ENCODE peak calls at places on chromosome 20, in eight cellular contexts. M, J, K, A, G, W, S and E are unnamed samples.

GRCh38 chr20:64133951-64134407 is 26.6 kb upstream of the NPBWR2 start:
- DNase-seq in W (no peak), K (no peak), G (no peak), J (peak), M (no peak), S (peak), A (peak), E (no peak)

GRCh38 chr20:45951474-45951873 is 17.0 kb downstream of the PCIF1 start:
- DNase-seq in W (no peak), A (no peak), M (no peak), K (no peak), S (peak), G (no peak), J (no peak), E (no peak)

GRCh38 chr20:48275325-48275724 is 490.0 kb upstream of the SULF2 start:
- DNase-seq in K (no peak), M (no peak), S (no peak), A (no peak), J (no peak), W (no peak), G (no peak), E (no peak)

GRCh38 chr20:51767867-51768758 is at the start of gene ATP9A:
- DNase-seq in K (peak), A (peak), J (peak), W (no peak), G (no peak), S (no peak), M (no peak), E (no peak)

GRCh38 chr20:44114755-44115044 is 72.3 kb downstream of the JPH2 start:
- DNase-seq in G (no peak), M (no peak), W (no peak), J (no peak), K (no peak), S (no peak), A (no peak), E (no peak)

GRCh38 chr20:44643596-44644383 is 7.7 kb downstream of the ADA start:
- DNase-seq in G (peak), W (peak), M (no peak), S (peak), K (peak), A (peak), J (no peak), E (no peak)

GRCh38 chr20:31869942-31870702 is at the start of the genes DUSP15 and TTLL9:
- DNase-seq in G (no peak), J (peak), W (no peak), K (no peak), S (no peak), A (no peak), M (no peak), E (no peak)

GRCh38 chr20:44618318-44618731 is 33.2 kb downstream of the ADA start:
- DNase-seq in J (no peak), M (no peak), G (no peak), K (no peak), A (peak), S (peak), W (no peak), E (no peak)

GRCh38 chr20:7714549-7714948 is 225.7 kb downstream of the HAO1 start:
- DNase-seq in J (no peak), K (no peak), S (no peak), W (peak), G (no peak), A (no peak), M (no peak), E (no peak)

GRCh38 chr20:43914697-43915208 is at the start of gene TOX2:
- DNase-seq in J (peak), G (no peak), S (no peak), W (peak), A (peak), K (no peak), M (no peak), E (no peak)

GRCh38 chr20:44958276-44958675 is 1.9 kb downstream of the TOMM34 start:
- DNase-seq in M (no peak), K (no peak), W (no peak), A (no peak), J (no peak), S (no peak), G (no peak), E (no peak)

GRCh38 chr20:43102394-43102793 is 87.3 kb downstream of the PTPRT start:
- DNase-seq in J (peak), A (no peak), G (no peak), S (peak), K (no peak), W (peak), M (no peak), E (peak)

GRCh38 chr20:45036044-45036755 is 64.7 kb downstream of the KCNS1 start:
- DNase-seq in G (peak), M (no peak), A (no peak), S (no peak), K (peak), W (peak), J (no peak), E (no peak)

GRCh38 chr20:45646898-45647297 is 15.8 kb upstream of the WFDC9 start:
- DNase-seq in S (no peak), A (no peak), W (no peak), M (no peak), J (no peak), G (no peak), K (no peak), E (no peak)

GRCh38 chr20:58718121-58718563 is 25.5 kb downstream of the NPEPL1 start:
- DNase-seq in G (no peak), W (no peak), J (peak), S (no peak), A (peak), M (no peak), K (no peak), E (no peak)

GRCh38 chr20:46458891-46459750 is 52.7 kb upstream of the ELMO2 start:
- DNase-seq in J (peak), A (no peak), G (no peak), W (no peak), S (no peak), K (no peak), M (peak), E (peak)

GRCh38 chr20:5843054-5843731 is 93.0 kb downstream of the SHLD1 start:
- DNase-seq in K (no peak), A (no peak), S (no peak), M (peak), J (no peak), W (no peak), G (no peak), E (no peak)

GRCh38 chr20:39269031-39269461 is 306.9 kb downstream of the DHX35 start:
- DNase-seq in A (peak), G (no peak), S (peak), J (peak), M (no peak), K (peak), W (peak), E (no peak)

GRCh38 chr20:23508896-23509579 is 18.1 kb downstream of the CST8 start:
- DNase-seq in S (no peak), M (no peak), W (no peak), A (no peak), G (no peak), K (no peak), J (no peak), E (no peak)

GRCh38 chr20:45311589-45312211 is 3.6 kb upstream of the MATN4 start:
- DNase-seq in W (peak), G (peak), M (no peak), K (peak), A (peak), S (peak), J (peak), E (no peak)

GRCh38 chr20:47008842-47009518 is 114.3 kb downstream of the EYA2 start:
- DNase-seq in J (no peak), A (no peak), W (peak), G (no peak), K (no peak), S (no peak), M (no peak), E (no peak)

GRCh38 chr20:57661201-57662027 is 41.2 kb upstream of the ZBP1 start:
- DNase-seq in M (no peak), G (no peak), K (no peak), J (peak), S (no peak), A (peak), W (no peak), E (no peak)

GRCh38 chr20:51529758-51530157 is 12.8 kb downstream of the NFATC2 start:
- DNase-seq in W (no peak), M (no peak), K (peak), S (peak), A (no peak), G (no peak), J (no peak), E (no peak)

GRCh38 chr20:20549267-20549612 is 163.2 kb downstream of the RALGAPA2 start:
- DNase-seq in S (no peak), A (no peak), J (no peak), G (no peak), K (no peak), W (no peak), M (no peak), E (no peak)

GRCh38 chr20:59333260-59333845 is 32.9 kb downstream of the EDN3 start:
- DNase-seq in K (no peak), M (no peak), J (no peak), G (no peak), A (no peak), S (no peak), W (no peak), E (no peak)

GRCh38 chr20:58054744-58055373 is 173.6 kb downstream of the ANKRD60 start:
- DNase-seq in K (no peak), G (peak), S (no peak), J (no peak), W (no peak), A (peak), M (no peak), E (no peak)

GRCh38 chr20:43691928-43692524 is 25.1 kb downstream of the MYBL2 start:
- DNase-seq in W (peak), A (no peak), M (no peak), S (peak), J (peak), G (peak), K (peak), E (no peak)

GRCh38 chr20:19867940-19868371 is 109.9 kb downstream of the RIN2 start:
- DNase-seq in S (no peak), K (no peak), G (no peak), J (no peak), A (no peak), M (no peak), W (no peak), E (no peak)

GRCh38 chr20:35226775-35227681 is 538 bp downstream of the MMP24 start:
- DNase-seq in A (no peak), K (peak), W (peak), S (peak), M (no peak), G (peak), J (peak), E (no peak)

GRCh38 chr20:7496394-7497111 is 443.7 kb downstream of the HAO1 start:
- DNase-seq in S (no peak), A (no peak), G (peak), K (no peak), M (no peak), J (no peak), W (no peak), E (no peak)

GRCh38 chr20:50272413-50273120 is 81.9 kb downstream of the CEBPB start:
- DNase-seq in M (no peak), W (no peak), A (peak), S (no peak), G (no peak), J (no peak), K (no peak), E (no peak)

GRCh38 chr20:50270569-50270968 is 79.9 kb downstream of the CEBPB start:
- DNase-seq in K (no peak), M (no peak), G (no peak), J (no peak), W (no peak), S (no peak), A (peak), E (no peak)

GRCh38 chr20:50271201-50271600 is 80.6 kb downstream of the CEBPB start:
- DNase-seq in J (no peak), G (no peak), S (no peak), M (no peak), K (no peak), W (no peak), A (no peak), E (no peak)

GRCh38 chr20:50270034-50270395 is 79.4 kb downstream of the CEBPB start:
- DNase-seq in W (no peak), K (no peak), M (no peak), S (no peak), G (no peak), J (no peak), A (no peak), E (no peak)

DNA sequence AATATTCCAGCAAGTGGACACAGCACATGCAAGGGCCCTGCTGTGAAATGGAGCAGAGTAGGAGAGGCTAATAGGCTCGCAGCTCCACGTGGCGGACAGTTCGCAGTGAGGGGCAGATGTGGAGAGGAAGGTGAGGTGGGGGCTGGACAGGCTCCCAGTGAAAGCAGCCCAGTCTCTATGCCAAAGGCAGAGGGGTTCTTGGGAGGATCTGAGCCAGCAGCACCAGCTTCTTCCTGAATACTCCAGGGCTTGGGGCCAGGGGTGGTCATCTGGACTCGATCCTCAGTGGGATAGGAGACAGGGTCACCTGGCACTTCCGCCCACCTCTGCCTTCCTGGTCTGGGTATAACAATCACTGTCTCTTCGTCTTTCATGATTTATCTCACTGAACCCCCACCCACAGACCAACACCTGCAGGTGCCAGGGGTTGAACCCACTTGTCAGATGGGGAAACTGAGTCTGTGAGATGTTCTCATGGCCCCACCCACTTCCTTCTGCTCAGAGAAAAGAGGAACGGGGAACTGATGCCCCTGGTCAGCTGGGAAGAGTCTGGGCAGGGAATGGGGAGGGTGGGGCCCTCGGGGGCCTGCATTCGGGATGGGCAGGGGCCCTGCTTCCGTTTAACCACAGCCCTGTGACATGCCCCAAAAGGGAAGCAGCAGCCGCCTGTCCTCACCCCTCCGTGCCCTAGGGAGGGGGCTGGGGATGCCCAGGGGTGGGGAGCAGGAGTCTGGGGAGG is 81.2 kb downstream of the CEBPB start:
- DNase-seq in G (no peak), J (no peak), M (no peak), W (no peak), K (no peak), A (peak), S (no peak), E (no peak)
- H3K27ac ChIP-seq in G (no peak), J (no peak), M (no peak), W (peak), K (no peak), A (no peak), S (no peak), E (no peak)

GRCh38 chr20:17679786-17680127 is 2.3 kb downstream of the RRBP1 start:
- DNase-seq in M (no peak), A (no peak), S (no peak), W (no peak), G (peak), K (no peak), J (no peak), E (no peak)
- H3K27ac ChIP-seq in M (no peak), A (peak), S (no peak), W (peak), G (no peak), K (peak), J (no peak), E (no peak)

GRCh38 chr20:11205769-11206362 is 532.1 kb upstream of the JAG1 start:
- DNase-seq in G (no peak), S (no peak), W (no peak), M (no peak), J (no peak), A (no peak), K (no peak), E (no peak)

GRCh38 chr20:11204926-11205768 is 531.3 kb upstream of the JAG1 start:
- DNase-seq in W (peak), M (peak), J (peak), S (peak), A (no peak), K (peak), G (peak), E (peak)

GRCh38 chr20:11212288-11212687 is 538.5 kb upstream of the JAG1 start:
- DNase-seq in K (no peak), S (no peak), W (no peak), G (no peak), A (no peak), J (no peak), M (no peak), E (no peak)

GRCh38 chr20:11210611-11211010 is 536.8 kb upstream of the JAG1 start:
- DNase-seq in S (no peak), K (no peak), M (no peak), G (no peak), W (no peak), A (no peak), J (no peak), E (no peak)

GRCh38 chr20:11207749-11208502 is 534.1 kb upstream of the JAG1 start:
- DNase-seq in S (no peak), K (peak), M (no peak), W (peak), A (no peak), J (no peak), G (no peak), E (no peak)
- H3K27ac ChIP-seq in S (no peak), K (no peak), M (no peak), W (peak), A (no peak), J (peak), G (no peak), E (no peak)

GRCh38 chr20:3734111-3734843 is 1.8 kb downstream of the HSPA12B start:
- DNase-seq in K (no peak), W (no peak), S (no peak), A (peak), M (no peak), G (no peak), J (no peak), E (no peak)
- H3K27ac ChIP-seq in K (no peak), W (no peak), S (no peak), A (peak), M (no peak), G (no peak), J (no peak), E (no peak)

GRCh38 chr20:41201760-41202159 is 64.4 kb downstream of the PLCG1 start:
- DNase-seq in K (no peak), W (no peak), A (no peak), G (no peak), J (no peak), M (no peak), S (no peak), E (no peak)
- H3K27ac ChIP-seq in K (no peak), W (no peak), A (peak), G (no peak), J (no peak), M (no peak), S (no peak), E (no peak)

DNA sequence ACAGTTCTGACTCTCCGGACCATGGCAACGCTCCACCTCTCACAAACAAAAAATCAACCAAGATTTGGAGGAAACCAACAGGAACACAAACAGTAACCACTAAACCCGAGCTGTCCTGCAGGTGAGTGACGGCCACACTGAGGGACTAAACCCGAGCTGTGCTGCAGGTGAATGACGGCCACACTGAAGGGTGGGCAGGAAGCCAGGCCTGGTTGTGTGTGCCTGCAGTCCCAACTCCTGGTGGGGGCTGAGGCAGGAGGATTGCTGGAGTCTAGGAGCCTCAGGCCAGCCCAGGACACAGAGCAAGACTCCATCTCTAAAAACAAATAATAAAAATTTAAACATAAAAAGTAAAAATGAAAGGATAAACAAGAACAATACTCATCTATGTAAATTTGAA is 80.6 kb downstream of the TAF4 start:
- DNase-seq in G (no peak), M (no peak), A (no peak), S (no peak), W (no peak), K (no peak), J (no peak), E (no peak)
- H3K27ac ChIP-seq in G (no peak), M (no peak), A (no peak), S (no peak), W (no peak), K (no peak), J (no peak), E (no peak)

DNA sequence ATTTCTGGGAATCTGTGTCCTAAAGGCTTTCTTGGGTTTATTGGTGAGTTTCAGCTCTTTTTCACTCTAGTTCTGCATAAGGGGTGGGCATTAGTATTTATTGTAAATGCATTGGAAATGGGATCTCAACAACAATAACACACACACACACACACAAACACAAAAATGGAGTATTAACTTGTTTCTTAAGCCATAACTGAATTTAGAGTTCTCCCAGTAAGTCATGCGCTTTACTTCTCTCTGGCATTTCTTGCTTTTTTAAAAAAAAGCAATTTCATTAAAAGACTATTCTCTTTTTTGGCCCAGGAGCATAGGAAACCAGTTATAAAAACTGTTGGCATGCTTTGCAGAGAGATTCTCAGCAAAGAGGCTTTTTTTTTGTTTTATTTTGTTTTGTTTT is 128.7 kb downstream of the BCAS1 start:
- DNase-seq in G (no peak), S (no peak), W (no peak), A (no peak), J (no peak), M (no peak), K (no peak), E (no peak)
- H3K27ac ChIP-seq in G (peak), S (peak), W (peak), A (peak), J (peak), M (peak), K (no peak), E (no peak)

GRCh38 chr20:32964575-32964974 is 39.7 kb downstream of the SUN5 start:
- DNase-seq in S (no peak), G (no peak), A (no peak), W (no peak), K (no peak), M (no peak), J (no peak), E (no peak)
- H3K27ac ChIP-seq in S (no peak), G (no peak), A (no peak), W (no peak), K (no peak), M (no peak), J (no peak), E (no peak)

GRCh38 chr20:24665196-24665595 is 195.8 kb downstream of the SYNDIG1 start:
- DNase-seq in A (no peak), S (no peak), J (no peak), K (no peak), G (no peak), M (no peak), W (no peak), E (no peak)
- H3K27ac ChIP-seq in A (no peak), S (no peak), J (no peak), K (no peak), G (no peak), M (no peak), W (no peak), E (no peak)

DNA sequence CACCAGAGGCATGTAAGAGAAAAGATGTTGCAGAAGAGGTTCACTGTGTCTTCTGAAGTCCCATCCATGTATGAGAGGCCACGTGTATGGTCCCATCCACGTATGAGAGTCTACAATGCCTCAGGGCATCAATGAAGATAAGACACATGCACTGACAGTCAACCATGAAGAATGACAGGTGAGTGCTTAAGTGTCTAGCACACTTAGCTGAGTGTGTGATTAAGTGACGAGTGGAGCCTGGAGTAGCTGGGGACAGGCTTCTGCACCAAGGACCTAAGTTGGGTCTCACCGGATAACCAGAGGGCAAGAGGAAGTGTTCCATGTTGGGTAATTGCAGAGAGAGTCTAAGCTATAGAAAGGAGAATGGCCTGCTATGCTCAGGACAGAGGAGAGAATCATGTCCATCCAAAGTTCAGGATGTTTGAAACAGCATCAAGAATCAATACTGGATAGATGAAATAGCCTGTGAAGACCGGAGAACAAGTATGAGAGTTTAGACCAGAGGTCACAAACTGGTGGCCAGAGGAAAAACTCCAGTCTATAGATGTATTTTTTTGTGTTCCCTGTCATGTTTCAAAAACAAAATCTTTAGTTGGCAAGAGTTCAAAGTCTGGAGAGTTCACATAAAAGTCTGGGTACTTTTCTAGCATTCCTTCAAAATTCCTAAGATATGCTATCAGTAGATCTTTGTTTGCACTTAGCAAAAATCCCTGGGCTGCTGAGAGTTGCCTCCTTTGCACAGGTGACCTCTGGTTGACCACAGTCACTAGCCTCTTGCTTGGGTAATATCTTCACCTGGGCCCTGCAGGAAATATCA is 165.8 kb downstream of the KIF16B start:
- DNase-seq in J (no peak), K (peak), S (no peak), G (no peak), M (no peak), W (peak), A (no peak), E (no peak)
- H3K27ac ChIP-seq in J (no peak), K (no peak), S (no peak), G (no peak), M (no peak), W (no peak), A (no peak), E (no peak)